ENCODE peak calls at places on chromosomes 4 and X, in seven cellular contexts. B is mucosa of descending colon, Q is astrocyte of the cerebellum, L is dorsolateral prefrontal cortex, Y is K562, G is stomach, H is GM23338. A is an unnamed sample.

GRCh38 chr4:21013501-21013900 is 313.2 kb downstream of the PACRGL start:
- DNase-seq in H (no peak), L (no peak), G (no peak), Q (no peak), Y (no peak), B (no peak), A (no peak)

GRCh38 chr4:6548201-6548881 is 26.6 kb upstream of the MAN2B2 start:
- DNase-seq in G (no peak), B (no peak), Q (no peak), Y (peak; percentile 51), L (no peak), H (peak; percentile 75), A (peak; percentile 2)

GRCh38 chrX:134753185-134754008 is 95.1 kb upstream of the PLAC1 start:
- DNase-seq in Y (no peak), L (no peak), H (no peak), G (no peak), Q (peak; percentile 4), B (no peak), A (peak; percentile 35)

GRCh38 chr4:121439669-121440068 is 58.9 kb upstream of the QRFPR start:
- DNase-seq in H (no peak), G (no peak), B (no peak), L (no peak), Y (no peak), Q (no peak), A (no peak)

GRCh38 chr4:164252286-164252685 is 501.6 kb upstream of the SMIM31 start:
- DNase-seq in L (peak; percentile 62), Q (no peak), B (no peak), G (no peak), Y (no peak), H (peak; percentile 76), A (no peak)

GRCh38 chr4:53436251-53436650 is 58.8 kb downstream of the FIP1L1 start:
- DNase-seq in B (no peak), G (no peak), Y (no peak), L (no peak), Q (no peak), H (no peak), A (no peak)

GRCh38 chrX:111568356-111568755 is 56.9 kb downstream of the SERTM2 start:
- DNase-seq in Y (peak; percentile 5), H (peak; percentile 63), B (no peak), Q (no peak), G (no peak), L (no peak), A (no peak)

GRCh38 chr4:125368684-125369083 is 53.9 kb downstream of the FAT4 start:
- DNase-seq in Y (no peak), G (no peak), Q (peak; percentile 83), B (no peak), L (no peak), H (no peak), A (peak; percentile 54)

GRCh38 chr4:72970756-72971155 is 98.8 kb downstream of the COX18 start:
- DNase-seq in Q (no peak), B (no peak), Y (no peak), H (no peak), G (no peak), L (no peak), A (no peak)

GRCh38 chr4:8473198-8473919 is 32.8 kb downstream of the TRMT44 start:
- DNase-seq in Y (no peak), B (peak; percentile 31), Q (no peak), G (no peak), L (no peak), H (no peak), A (no peak)

GRCh38 chrX:24643116-24643515 is 4.0 kb downstream of the PCYT1B start:
- DNase-seq in L (no peak), H (no peak), Y (peak; percentile 14), G (no peak), Q (no peak), B (no peak), A (no peak)

GRCh38 chr4:83340692-83341343 is 6.2 kb upstream of the HPSE start:
- DNase-seq in L (no peak), Y (no peak), G (no peak), Q (no peak), B (no peak), H (no peak), A (no peak)

GRCh38 chr4:47705326-47705981 is 132.4 kb downstream of the CORIN start:
- DNase-seq in L (no peak), G (no peak), B (no peak), Y (peak; percentile 26), Q (no peak), H (peak; percentile 53), A (no peak)

GRCh38 chr4:145097821-145098674 is at the start of the genes ABCE1 and ANAPC10:
- DNase-seq in Y (peak; percentile 94), G (peak; percentile 97), L (peak; percentile 94), Q (peak; percentile 98), B (peak; percentile 93), H (peak; percentile 100), A (peak; percentile 91)

GRCh38 chr4:121156822-121157769 is 7.0 kb downstream of the TNIP3 start:
- DNase-seq in B (peak; percentile 65), H (peak; percentile 84), G (no peak), L (no peak), Q (no peak), Y (no peak), A (no peak)

GRCh38 chr4:114012749-114013148 is 33.3 kb upstream of the ARSJ start:
- DNase-seq in L (no peak), G (no peak), B (no peak), H (no peak), Q (no peak), Y (no peak), A (no peak)

GRCh38 chr4:112075129-112075753 is 70.0 kb upstream of the FAM241A start:
- DNase-seq in H (peak; percentile 77), Y (peak; percentile 51), G (no peak), Q (peak; percentile 27), B (no peak), L (no peak), A (no peak)

GRCh38 chrX:54891573-54891972 is 29.1 kb upstream of the TRO start:
- DNase-seq in L (no peak), Y (peak; percentile 16), G (no peak), H (peak; percentile 46), B (no peak), Q (no peak), A (peak; percentile 2)

GRCh38 chrX:133543654-133544053 is 128.4 kb upstream of the GPC4 start:
- DNase-seq in G (no peak), B (no peak), Q (no peak), L (no peak), Y (no peak), H (no peak), A (no peak)

GRCh38 chr4:123418486-123418931 is 21.9 kb downstream of the SPRY1 start:
- DNase-seq in Q (peak; percentile 95), Y (no peak), G (peak; percentile 43), L (no peak), B (no peak), H (peak; percentile 93), A (peak; percentile 87)

DNA sequence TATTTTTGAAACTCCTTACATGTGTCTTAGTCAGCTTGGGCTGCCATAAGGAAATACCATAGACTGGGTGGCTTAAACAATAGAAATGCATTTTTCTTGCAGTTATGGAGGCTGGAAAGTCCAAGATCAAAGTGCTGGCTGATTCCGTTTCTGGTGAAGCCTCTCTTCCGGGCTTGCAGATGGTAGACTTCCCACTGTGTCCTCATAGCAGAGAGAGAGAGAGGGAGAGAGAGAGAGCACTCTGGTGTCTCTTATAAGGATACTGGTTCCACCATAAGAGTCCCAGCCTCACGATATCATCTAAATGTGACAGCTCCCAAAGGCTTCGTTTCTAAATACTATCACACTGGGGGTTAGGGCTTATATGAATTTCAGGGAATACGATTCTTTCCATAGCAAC is 39.7 kb downstream of the ENPEP start:
- DNase-seq in L (no peak), G (no peak), H (no peak), B (no peak), Q (no peak), Y (no peak), A (no peak)
- H3K4me3 ChIP-seq in L (peak overlapping the region; percentile 54), G (peak overlapping the region; percentile 39), H (no peak overlapping the region), B (no peak overlapping the region), Q (no peak overlapping the region), Y (no peak overlapping the region), A (no peak overlapping the region)

GRCh38 chrX:138771042-138771441 is 59.5 kb upstream of the FGF13 start:
- DNase-seq in Y (no peak), G (no peak), B (no peak), Q (no peak), L (no peak), H (no peak), A (no peak)

GRCh38 chrX:138777230-138777629 is 65.7 kb upstream of the FGF13 start:
- DNase-seq in H (peak; percentile 36), Y (no peak), Q (no peak), B (no peak), L (no peak), G (no peak), A (no peak)

GRCh38 chrX:138769918-138770317 is 58.4 kb upstream of the FGF13 start:
- DNase-seq in Q (no peak), H (no peak), B (no peak), L (no peak), G (no peak), Y (no peak), A (no peak)

DNA sequence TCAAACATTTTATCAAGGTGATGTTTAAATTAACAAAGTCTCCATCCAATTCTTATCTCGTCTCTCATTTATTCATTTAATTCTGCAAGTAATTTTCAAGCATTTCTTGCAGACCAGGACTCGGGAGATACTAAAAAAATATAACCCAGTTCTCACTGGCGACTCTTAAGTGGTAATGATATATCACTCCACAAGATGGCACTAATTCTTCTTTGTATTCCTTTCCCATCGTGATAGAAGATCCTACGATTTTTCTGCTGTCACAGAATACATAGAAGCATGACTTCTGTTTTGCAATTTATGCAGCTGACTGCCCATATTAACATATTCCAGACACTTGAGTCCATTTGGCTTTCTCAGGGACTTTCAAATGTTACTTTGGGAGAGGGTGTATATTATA is 64.0 kb upstream of the FGF13 start:
- DNase-seq in H (peak; percentile 37), Q (peak; percentile 12), B (no peak), G (no peak), Y (peak; percentile 24), L (no peak), A (no peak)
- TF ChIP-seq CTCF in H (peak; percentile 52), Q (peak; percentile 20), B (no peak), G (no peak), Y (peak; percentile 23), L (peak; percentile 45), A (peak; percentile 35)

DNA sequence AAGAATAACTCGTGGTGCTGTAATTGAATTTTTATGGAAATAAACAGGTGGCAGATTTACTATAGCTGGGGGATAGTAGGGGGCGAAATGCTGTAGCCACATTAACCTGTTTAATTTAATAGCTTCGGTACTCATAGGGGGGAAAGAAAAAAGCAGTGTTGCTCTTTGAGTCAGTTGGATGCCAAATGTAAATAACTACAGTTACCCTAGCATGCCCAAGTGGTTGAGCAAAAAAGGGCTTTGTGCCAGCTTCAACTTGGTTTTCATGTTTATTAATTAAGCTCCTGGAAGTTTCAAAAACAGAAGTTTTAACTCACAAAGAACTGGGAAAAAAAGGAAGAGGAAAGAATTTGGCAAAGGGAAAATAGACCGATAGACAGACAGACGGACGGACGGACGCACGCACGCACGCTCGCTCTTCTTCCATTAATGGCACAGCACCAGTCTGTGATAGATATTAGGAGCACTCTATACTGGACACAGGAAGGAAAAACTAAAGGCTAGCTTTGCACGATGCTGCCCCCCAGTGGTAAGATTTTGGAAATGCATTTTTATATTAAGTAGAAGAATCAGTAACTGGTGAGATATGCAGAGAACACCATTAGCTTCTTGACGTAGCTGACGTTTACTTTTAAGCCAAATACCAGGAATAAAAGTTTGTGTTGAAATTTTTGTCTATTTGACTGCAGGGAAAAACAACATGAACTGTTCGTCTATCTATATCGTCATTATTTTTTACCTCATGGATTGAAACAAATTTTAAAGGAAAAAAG is 151.8 kb downstream of the SLC7A11 start:
- DNase-seq in Q (peak; percentile 61), G (peak; percentile 50), Y (peak; percentile 60), H (peak; percentile 71), L (no peak), B (no peak), A (peak; percentile 44)
- H3K4me3 ChIP-seq in Q (peak overlapping the region; percentile 30), G (peak overlapping the region; percentile 13), Y (no peak overlapping the region), H (no peak overlapping the region), L (peak overlapping the region; percentile 36), B (no peak overlapping the region), A (peak overlapping the region; percentile 13)

GRCh38 chrX:43813898-43814297 is 68.4 kb downstream of the MAOB start:
- DNase-seq in H (peak; percentile 61), B (no peak), G (no peak), Q (no peak), Y (no peak), L (no peak), A (no peak)
- TF ChIP-seq CTCF in H (peak; percentile 42), B (no peak), G (no peak), Q (peak; percentile 6), Y (peak; percentile 17), L (no peak), A (no peak)

A was measured in AG09309.